ENCODE peak calls at places on chromosomes 13 and 19, in nine cellular contexts. Q is ovary, L is SK-N-SH, F is RWPE1, H is uterus, X is MM.1S, M is IMR-90, G is glutamatergic neuron, I is fibroblast of mammary gland. D is an unnamed sample.

GRCh38 chr19:3366104-3366760 is at the start of gene NFIC:
- DNase-seq in Q (peak), L (peak), F (peak), H (peak), X (no peak), M (peak), G (no peak), I (peak), D (peak)

GRCh38 chr13:43307921-43308433 is 284.6 kb downstream of the DNAJC15 start:
- DNase-seq in Q (peak), L (peak), F (peak), H (peak), X (no peak), M (peak), G (no peak), I (peak), D (no peak)

GRCh38 chr13:84946144-84946543 is 853.1 kb downstream of the SLITRK6 start:
- DNase-seq in Q (no peak), L (no peak), F (no peak), H (no peak), X (no peak), M (no peak), G (no peak), I (no peak), D (no peak)

GRCh38 chr19:17209126-17210036 is 5.8 kb upstream of the USE1 start:
- DNase-seq in Q (no peak), L (peak), F (peak), H (no peak), X (no peak), M (peak), G (peak), I (peak), D (peak)

GRCh38 chr19:53868892-53869804 is 1.5 kb downstream of the MYADM start:
- DNase-seq in Q (peak), L (peak), F (peak), H (peak), X (no peak), M (peak), G (peak), I (peak), D (peak)

GRCh38 chr19:33064778-33065550 is at the start of gene RHPN2:
- DNase-seq in Q (peak), L (peak), F (peak), H (peak), X (peak), M (peak), G (peak), I (peak), D (peak)

GRCh38 chr13:80906860-80907259 is 565.9 kb upstream of the SPRY2 start:
- DNase-seq in Q (no peak), L (no peak), F (no peak), H (no peak), X (no peak), M (no peak), G (no peak), I (no peak), D (no peak)

GRCh38 chr13:53160211-53160610 is 131.6 kb downstream of the OLFM4 start:
- DNase-seq in Q (no peak), L (no peak), F (no peak), H (no peak), X (no peak), M (no peak), G (no peak), I (no peak), D (no peak)

GRCh38 chr13:36841411-36841810 is 22.4 kb downstream of the RFXAP start:
- DNase-seq in Q (no peak), L (no peak), F (no peak), H (no peak), X (no peak), M (no peak), G (no peak), I (peak), D (no peak)

GRCh38 chr19:50427997-50428425 is 4.7 kb upstream of the MYBPC2 start:
- DNase-seq in Q (peak), L (no peak), F (peak), H (peak), X (peak), M (peak), G (no peak), I (peak), D (peak)

GRCh38 chr13:83881031-83881727 is 1.1 kb downstream of the SLITRK1 start:
- DNase-seq in Q (no peak), L (no peak), F (no peak), H (no peak), X (no peak), M (no peak), G (no peak), I (no peak), D (peak)

GRCh38 chr13:91032104-91032503 is 315.4 kb upstream of the MIR17HG start:
- DNase-seq in Q (no peak), L (no peak), F (no peak), H (no peak), X (no peak), M (no peak), G (no peak), I (no peak), D (no peak)

DNA sequence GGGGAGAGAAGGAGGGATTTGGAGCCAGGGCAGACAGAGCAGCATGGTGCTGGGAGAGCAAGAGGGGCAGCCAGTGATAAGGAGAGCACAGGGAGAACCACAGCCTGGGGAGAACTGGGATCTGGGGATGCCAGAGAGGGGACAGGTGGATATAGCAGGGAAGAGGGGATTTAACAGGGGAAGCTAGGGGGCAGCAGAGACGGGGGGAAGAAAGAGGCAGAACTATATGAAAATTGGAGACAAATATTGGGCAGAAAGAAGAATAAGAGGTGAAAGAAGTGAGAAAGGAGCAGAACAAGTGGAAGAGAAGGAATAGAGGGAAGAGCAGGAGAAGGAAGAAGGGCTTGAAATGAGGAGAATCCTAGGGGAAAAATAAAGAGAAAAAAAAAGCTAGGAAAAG is 6.5 kb upstream of the ZNF528 start:
- DNase-seq in Q (no peak), L (no peak), F (no peak), H (no peak), X (no peak), M (no peak), G (no peak), I (no peak), D (peak)
- TF ChIP-seq CTCF in Q (no peak), L (no peak), F (no peak), H (no peak), X (no peak), M (no peak), G (no peak), I (no peak), D (peak)

DNA sequence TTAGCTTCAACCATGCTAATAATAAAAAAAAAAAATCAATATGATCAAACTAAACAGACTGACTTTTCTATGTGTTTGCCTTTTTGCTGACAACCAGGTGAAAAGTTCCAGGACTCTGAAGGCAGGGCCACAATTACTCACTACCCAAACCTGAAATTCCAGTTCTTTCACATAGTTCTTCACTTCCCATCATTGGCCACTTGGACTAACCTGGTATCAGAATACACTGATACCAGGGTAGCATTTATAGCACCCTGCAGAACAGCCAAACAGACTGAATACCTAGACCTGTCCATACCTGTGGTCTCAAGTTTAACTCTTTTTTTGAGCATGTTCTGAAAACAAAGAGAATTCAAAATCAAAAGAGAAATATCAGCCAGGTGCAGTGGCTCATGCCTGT is 25.1 kb downstream of the ELF1 start:
- DNase-seq in Q (no peak), L (no peak), F (peak), H (no peak), X (no peak), M (no peak), G (no peak), I (no peak), D (peak)
- TF ChIP-seq CTCF in Q (no peak), L (no peak), F (no peak), H (no peak), X (no peak), M (no peak), G (no peak), I (no peak), D (no peak)

GRCh38 chr19:18496167-18496979 is 25.5 kb downstream of the ELL start:
- DNase-seq in Q (no peak), L (no peak), F (peak), H (no peak), X (peak), M (peak), G (no peak), I (peak), D (no peak)
- TF ChIP-seq CTCF in Q (no peak), L (no peak), F (no peak), H (no peak), X (no peak), M (no peak), G (no peak), I (no peak), D (no peak)

DNA sequence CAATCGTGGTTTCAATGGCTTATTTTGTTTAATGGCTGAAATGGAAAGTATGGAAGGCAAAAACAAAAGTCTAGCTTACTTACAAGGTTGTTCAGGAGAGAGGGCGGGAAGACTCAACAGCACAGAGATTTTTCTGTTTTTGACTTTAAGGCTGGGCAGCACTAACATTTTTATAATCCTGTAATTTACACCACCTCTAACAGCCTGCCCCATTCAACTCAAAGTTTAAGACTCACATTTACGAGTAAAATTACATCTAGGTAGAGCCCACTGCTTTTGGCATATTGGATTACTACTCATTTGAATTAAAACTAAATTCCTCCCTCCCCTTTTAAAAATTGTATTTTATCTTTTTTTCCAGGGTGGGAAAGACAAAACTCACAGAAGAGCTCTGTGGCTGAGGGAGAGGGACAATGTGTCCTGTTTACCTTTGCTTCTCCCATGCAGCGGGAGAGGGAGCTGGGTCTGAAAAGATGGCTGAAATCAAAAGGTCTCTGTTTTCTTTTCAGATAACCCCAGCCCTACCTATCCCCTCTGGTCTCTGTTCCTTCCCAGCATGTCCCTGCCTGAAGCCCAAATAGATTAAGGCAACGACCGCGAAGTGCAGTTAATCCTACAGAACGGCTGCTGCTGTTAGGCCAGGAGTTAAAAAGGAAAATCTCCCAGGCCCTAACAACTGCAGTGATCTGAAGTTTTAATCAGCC is 6.6 kb downstream of the EFNB2 start:
- DNase-seq in Q (no peak), L (no peak), F (no peak), H (no peak), X (no peak), M (no peak), G (no peak), I (no peak), D (no peak)
- TF ChIP-seq CTCF in Q (no peak), L (no peak), F (no peak), H (no peak), X (no peak), M (no peak), G (no peak), I (no peak), D (no peak)

D was measured in GM23338.